ENCODE peak calls at places on chromosomes 4 and X, in six cellular contexts. C is HFFc6, H is RWPE1, M is left lung, L is lung, Y is lower leg skin. E is an unnamed sample.

GRCh38 chr4:185283723-185284122 is 74.3 kb downstream of the SNX25 start:
- DNase-seq in M (no peak), C (peak), H (peak), L (no peak), Y (no peak), E (no peak)

GRCh38 chr4:107997001-107997788 is 7.5 kb downstream of the HADH start:
- DNase-seq in M (no peak), H (no peak), C (peak), Y (no peak), L (no peak), E (no peak)

GRCh38 chr4:75370582-75370981 is 143.6 kb downstream of the RCHY1 start:
- DNase-seq in Y (no peak), L (no peak), C (no peak), H (no peak), M (no peak), E (no peak)

GRCh38 chr4:81516241-81516640 is 44.5 kb upstream of the RASGEF1B start:
- DNase-seq in C (no peak), L (no peak), Y (no peak), H (no peak), M (peak), E (no peak)

GRCh38 chr4:86818845-86819244 is 30.3 kb downstream of the SLC10A6 start:
- DNase-seq in H (no peak), M (no peak), Y (no peak), C (no peak), L (no peak), E (no peak)

GRCh38 chr4:46032061-46032460 is 91.8 kb downstream of the GABRG1 start:
- DNase-seq in H (no peak), L (no peak), M (no peak), C (no peak), Y (no peak), E (no peak)

GRCh38 chr4:71026086-71026485 is 32.6 kb downstream of the DCK start:
- DNase-seq in H (peak), Y (no peak), L (no peak), C (peak), M (no peak), E (no peak)

GRCh38 chrX:154531626-154532025 is 15.0 kb downstream of the G6PD start:
- DNase-seq in L (no peak), C (no peak), H (no peak), M (no peak), Y (no peak), E (no peak)

GRCh38 chrX:63934791-63935190 is 149.8 kb upstream of the ARHGEF9 start:
- DNase-seq in Y (no peak), C (no peak), H (no peak), L (no peak), M (no peak), E (no peak)

GRCh38 chrX:123731258-123731986 is 1.4 kb downstream of the THOC2 start:
- DNase-seq in L (peak), M (no peak), H (peak), C (no peak), Y (no peak), E (no peak)

GRCh38 chrX:22748093-22748999 is 251.4 kb upstream of the DDX53 start:
- DNase-seq in H (peak), M (no peak), L (peak), Y (no peak), C (peak), E (peak)

GRCh38 chr4:82748781-82749504 is 49.7 kb downstream of the SCD5 start:
- DNase-seq in L (no peak), Y (no peak), M (no peak), C (no peak), H (no peak), E (no peak)

GRCh38 chrX:131734621-131735020 is 190.7 kb downstream of the OR13H1 start:
- DNase-seq in M (no peak), L (peak), Y (peak), C (no peak), H (no peak), E (no peak)

GRCh38 chr4:186826866-186827541 is 103.3 kb upstream of the FAT1 start:
- DNase-seq in H (no peak), Y (no peak), M (no peak), C (no peak), L (no peak), E (no peak)

GRCh38 chr4:71151054-71151453 is 157.6 kb downstream of the DCK start:
- DNase-seq in L (no peak), C (peak), H (no peak), M (no peak), Y (no peak), E (no peak)

DNA sequence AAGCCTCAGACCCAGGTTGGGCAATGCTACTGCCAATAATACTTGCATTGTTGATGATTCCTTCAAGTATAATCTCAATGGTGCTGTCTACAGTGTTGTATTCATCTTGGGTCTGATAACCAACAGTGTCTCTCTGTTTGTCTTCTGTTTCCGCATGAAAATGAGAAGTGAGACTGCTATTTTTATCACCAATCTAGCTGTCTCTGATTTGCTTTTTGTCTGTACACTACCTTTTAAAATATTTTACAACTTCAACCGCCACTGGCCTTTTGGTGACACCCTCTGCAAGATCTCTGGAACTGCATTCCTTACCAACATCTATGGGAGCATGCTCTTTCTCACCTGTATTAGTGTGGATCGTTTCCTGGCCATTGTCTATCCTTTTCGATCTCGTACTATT is 7.4 kb downstream of the LPAR4 start:
- DNase-seq in H (no peak), L (no peak), Y (no peak), M (no peak), C (no peak), E (no peak)
- TF ChIP-seq CTCF in H (no peak), L (no peak), Y (no peak), M (no peak), C (no peak), E (no peak)

DNA sequence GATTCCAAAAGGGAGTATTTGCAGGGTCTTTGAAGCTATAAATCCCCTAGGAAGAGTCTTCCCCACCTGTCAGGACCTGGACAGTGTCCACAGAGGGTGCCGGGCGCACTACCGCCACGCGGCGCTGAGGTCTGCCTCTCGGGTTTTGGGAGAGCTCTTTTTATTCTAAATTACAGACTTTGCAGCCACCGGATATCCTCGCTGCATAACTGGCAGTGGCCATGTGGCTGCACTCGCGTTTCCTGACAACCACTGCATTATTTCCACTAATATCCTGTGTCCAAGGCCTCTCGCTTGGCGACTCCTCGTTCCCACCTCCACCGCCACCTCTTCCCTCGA is 608 bp upstream of the TMEM131L start:
- DNase-seq in H (peak), Y (no peak), C (peak), M (peak), L (peak), E (peak)
- TF ChIP-seq CTCF in H (peak), Y (no peak), C (peak), M (no peak), L (no peak), E (no peak)

GRCh38 chr4:40232610-40233009 is 35.8 kb downstream of the RHOH start:
- DNase-seq in H (no peak), M (no peak), Y (no peak), L (no peak), C (no peak), E (no peak)

GRCh38 chr4:40225497-40225896 is 28.7 kb downstream of the RHOH start:
- DNase-seq in C (no peak), Y (no peak), L (no peak), M (no peak), H (no peak), E (no peak)

GRCh38 chr4:40227284-40227683 is 30.5 kb downstream of the RHOH start:
- DNase-seq in H (no peak), C (no peak), M (no peak), Y (no peak), L (no peak), E (no peak)

GRCh38 chr4:40231464-40231863 is 34.6 kb downstream of the RHOH start:
- DNase-seq in M (no peak), Y (no peak), L (no peak), H (no peak), C (no peak), E (no peak)

GRCh38 chr4:40228497-40229365 is 31.9 kb downstream of the RHOH start:
- DNase-seq in H (no peak), Y (no peak), L (no peak), C (no peak), M (no peak), E (no peak)
- TF ChIP-seq CTCF in H (no peak), Y (no peak), L (no peak), C (peak), M (no peak), E (no peak)

GRCh38 chr4:158578476-158578875 is 56.8 kb downstream of the RXFP1 start:
- DNase-seq in M (no peak), L (no peak), Y (no peak), H (peak), C (peak), E (no peak)
- TF ChIP-seq CTCF in M (no peak), L (peak), Y (no peak), H (no peak), C (peak), E (no peak)